ENCODE peak calls at places on chromosomes 12 and 14, in six cellular contexts. A is HEK293T, G is DMS 273 treated with DMSO at 0.1 percent for 48 hours, B is osteocyte, X is nephron progenitor cell, Y is mucosa of gallbladder. U is an unnamed sample.

GRCh38 chr12:103779410-103780092 is 61.5 kb downstream of the NT5DC3 start:
- DNase-seq in Y (no peak), G (peak; percentile 95), X (no peak), A (no peak), B (no peak), U (no peak)

GRCh38 chr12:62032838-62033237 is 227.4 kb upstream of the USP15 start:
- DNase-seq in Y (no peak), A (no peak), G (no peak), X (no peak), B (no peak), U (no peak)

GRCh38 chr12:115046805-115047204 is 362.8 kb upstream of the TBX3 start:
- DNase-seq in X (no peak), Y (no peak), G (no peak), B (no peak), A (no peak), U (no peak)

GRCh38 chr14:103897075-103897947 is 30.9 kb upstream of the TDRD9 start:
- DNase-seq in B (no peak), X (no peak), G (no peak), Y (peak; percentile 72), A (no peak), U (no peak)

GRCh38 chr14:90677484-90678045 is 138.7 kb downstream of the TTC7B start:
- DNase-seq in B (no peak), X (no peak), Y (no peak), G (no peak), A (no peak), U (no peak)

GRCh38 chr12:65878540-65878939 is 54.3 kb downstream of the HMGA2 start:
- DNase-seq in A (no peak), Y (no peak), X (no peak), G (no peak), B (no peak), U (no peak)

GRCh38 chr12:14795028-14795448 is 8.2 kb downstream of the WBP11 start:
- DNase-seq in A (no peak), X (no peak), Y (no peak), B (no peak), G (no peak), U (no peak)

GRCh38 chr12:82698959-82699358 is 12.3 kb downstream of the TMTC2 start:
- DNase-seq in Y (no peak), G (no peak), A (no peak), X (no peak), B (no peak), U (no peak)

GRCh38 chr12:60451457-60451856 is 855.6 kb downstream of the SLC16A7 start:
- DNase-seq in B (no peak), Y (no peak), G (no peak), A (no peak), X (no peak), U (no peak)

GRCh38 chr12:130412384-130412783 is 74.7 kb downstream of the PIWIL1 start:
- DNase-seq in Y (no peak), B (no peak), G (no peak), X (no peak), A (no peak), U (no peak)

GRCh38 chr12:10385181-10385613 is 4.6 kb downstream of the KLRK1 start:
- DNase-seq in Y (no peak), A (no peak), B (no peak), X (no peak), G (no peak), U (no peak)

GRCh38 chr12:51442324-51442723 is 17.7 kb downstream of the SLC4A8 start:
- DNase-seq in A (no peak), X (no peak), B (no peak), Y (no peak), G (no peak), U (no peak)

GRCh38 chr12:46174919-46175318 is 93.9 kb downstream of the SLC38A1 start:
- DNase-seq in Y (no peak), G (no peak), B (no peak), X (no peak), A (no peak), U (no peak)

GRCh38 chr12:77521458-77522115 is 309.1 kb upstream of the NAV3 start:
- DNase-seq in B (no peak), X (no peak), Y (no peak), G (no peak), A (no peak), U (no peak)

GRCh38 chr14:65179918-65180724 is 77.8 kb upstream of the MAX start:
- DNase-seq in G (no peak), A (no peak), Y (peak; percentile 77), B (no peak), X (no peak), U (no peak)

GRCh38 chr12:13289644-13290285 is 93.2 kb downstream of the EMP1 start:
- DNase-seq in G (no peak), B (no peak), A (no peak), Y (no peak), X (no peak), U (no peak)

GRCh38 chr14:73634333-73634833 is 10.4 kb upstream of the DNAL1 start:
- DNase-seq in Y (no peak), G (no peak), X (no peak), B (peak; percentile 85), A (no peak), U (peak; percentile 77)